ENCODE peak calls at places on chromosomes 16 and 17, in eight cellular contexts. Y, J, P, U, T, B, F and E are unnamed samples.

GRCh38 chr17:36072431-36073121 is 8.5 kb downstream of the CCL18 start:
- DNase-seq in F (no peak), P (peak; percentile 22), Y (peak; percentile 26), T (peak; percentile 85), J (peak; percentile 48), U (peak; percentile 68), B (peak; percentile 89), E (peak; percentile 80)

GRCh38 chr16:81446318-81447275 is 2.0 kb downstream of the CMIP start:
- DNase-seq in F (no peak), P (no peak), B (no peak), U (peak; percentile 53), T (peak; percentile 63), J (no peak), Y (peak; percentile 63), E (peak; percentile 87)

GRCh38 chr16:3148256-3149192 is 13.7 kb downstream of the ZNF213 start:
- DNase-seq in F (no peak), T (peak; percentile 34), Y (no peak), J (no peak), P (no peak), U (no peak), B (no peak), E (peak; percentile 43)

GRCh38 chr16:12317121-12317810 is 340.7 kb downstream of the SNX29 start:
- DNase-seq in J (no peak), T (no peak), F (no peak), B (no peak), Y (no peak), P (no peak), U (no peak), E (no peak)

GRCh38 chr16:55280622-55281021 is 43.4 kb upstream of the IRX6 start:
- DNase-seq in T (no peak), U (no peak), J (no peak), P (no peak), Y (no peak), F (no peak), B (no peak), E (no peak)

GRCh38 chr17:2060681-2061440 is 6.0 kb downstream of the HIC1 start:
- DNase-seq in J (no peak), B (no peak), U (no peak), Y (no peak), T (no peak), P (peak; percentile 50), F (no peak), E (peak; percentile 54)

GRCh38 chr16:88570691-88571092 is 489 bp downstream of the ZC3H18 start:
- DNase-seq in Y (peak; percentile 58), U (peak; percentile 57), B (peak; percentile 42), F (peak; percentile 13), T (no peak), J (peak; percentile 49), P (peak; percentile 14), E (no peak)

GRCh38 chr17:62637809-62638208 is 10.3 kb downstream of the MRC2 start:
- DNase-seq in U (no peak), J (no peak), T (peak; percentile 30), P (no peak), F (no peak), Y (no peak), B (no peak), E (no peak)

GRCh38 chr17:66945451-66945850 is 19.1 kb upstream of the CACNG4 start:
- DNase-seq in J (no peak), T (no peak), Y (no peak), U (no peak), B (no peak), F (no peak), P (no peak), E (no peak)